ENCODE peak calls at places on chromosomes 5 and 9, in five cellular contexts. One of them, this sample, is unnamed.

GRCh38 chr9:77384406-77384805 is 207.1 kb downstream of the VPS13A start:
- DNase-seq in fibroblast of lung: peak; percentile 90
- DNase-seq in endodermal cell: no peak
- DNase-seq in neural progenitor cell: no peak
- DNase-seq in H9: no peak
- DNase-seq in this sample: no peak

GRCh38 chr5:27290166-27290565 is 251.8 kb upstream of the CDH9 start:
- DNase-seq in fibroblast of lung: no peak
- DNase-seq in endodermal cell: no peak
- DNase-seq in H9: no peak
- DNase-seq in neural progenitor cell: no peak
- DNase-seq in this sample: no peak

GRCh38 chr5:54457094-54457531 is 1.6 kb downstream of the HSPB3 start:
- DNase-seq in neural progenitor cell: no peak
- DNase-seq in endodermal cell: no peak
- DNase-seq in fibroblast of lung: peak; percentile 82
- DNase-seq in H9: no peak
- DNase-seq in this sample: no peak

GRCh38 chr9:69671291-69671903 is 774 bp downstream of the APBA1 start:
- DNase-seq in fibroblast of lung: no peak
- DNase-seq in neural progenitor cell: no peak
- DNase-seq in H9: no peak
- DNase-seq in endodermal cell: no peak
- DNase-seq in this sample: no peak

GRCh38 chr5:123454236-123454911 is 31.2 kb upstream of the CEP120 start:
- DNase-seq in neural progenitor cell: no peak
- DNase-seq in H9: no peak
- DNase-seq in fibroblast of lung: peak; percentile 35
- DNase-seq in endodermal cell: no peak
- DNase-seq in this sample: no peak

GRCh38 chr9:134390537-134390936 is 64.3 kb downstream of the RXRA start:
- DNase-seq in H9: no peak
- DNase-seq in endodermal cell: no peak
- DNase-seq in neural progenitor cell: no peak
- DNase-seq in fibroblast of lung: no peak
- DNase-seq in this sample: no peak

GRCh38 chr5:127839496-127840197 is 136.5 kb downstream of the CCDC192 start:
- DNase-seq in H9: no peak
- DNase-seq in neural progenitor cell: no peak
- DNase-seq in fibroblast of lung: peak; percentile 60
- DNase-seq in endodermal cell: no peak
- DNase-seq in this sample: no peak

GRCh38 chr9:135061441-135061840 is 26.0 kb upstream of the OLFM1 start:
- DNase-seq in endodermal cell: peak; percentile 11
- DNase-seq in neural progenitor cell: no peak
- DNase-seq in fibroblast of lung: no peak
- DNase-seq in H9: peak; percentile 3
- DNase-seq in this sample: no peak

GRCh38 chr5:68444833-68445232 is 229.3 kb downstream of the PIK3R1 start:
- DNase-seq in H9: no peak
- DNase-seq in endodermal cell: no peak
- DNase-seq in neural progenitor cell: no peak
- DNase-seq in fibroblast of lung: no peak
- DNase-seq in this sample: no peak

GRCh38 chr5:10297646-10298204 is 10.0 kb downstream of the CMBL start:
- DNase-seq in H9: no peak
- DNase-seq in fibroblast of lung: no peak
- DNase-seq in neural progenitor cell: no peak
- DNase-seq in endodermal cell: no peak
- DNase-seq in this sample: no peak

GRCh38 chr5:111743993-111744392 is 13.0 kb downstream of the NREP start:
- DNase-seq in endodermal cell: no peak
- DNase-seq in fibroblast of lung: no peak
- DNase-seq in neural progenitor cell: no peak
- DNase-seq in H9: no peak
- DNase-seq in this sample: no peak

GRCh38 chr9:93170571-93170970 is 13.4 kb upstream of the WNK2 start:
- DNase-seq in neural progenitor cell: no peak
- DNase-seq in fibroblast of lung: no peak
- DNase-seq in endodermal cell: no peak
- DNase-seq in H9: no peak
- DNase-seq in this sample: no peak

GRCh38 chr5:150142189-150142788 is 13.4 kb downstream of the PDGFRB start:
- DNase-seq in endodermal cell: no peak
- DNase-seq in fibroblast of lung: no peak
- DNase-seq in H9: no peak
- DNase-seq in neural progenitor cell: no peak
- DNase-seq in this sample: no peak
- H3K9ac ChIP-seq in endodermal cell: no peak overlapping the region
- H3K9ac ChIP-seq in fibroblast of lung: peak overlapping the region; percentile 67
- H3K9ac ChIP-seq in H9: no peak overlapping the region
- H3K9ac ChIP-seq in neural progenitor cell: no peak overlapping the region
- H3K9ac ChIP-seq in this sample: no peak overlapping the region

DNA sequence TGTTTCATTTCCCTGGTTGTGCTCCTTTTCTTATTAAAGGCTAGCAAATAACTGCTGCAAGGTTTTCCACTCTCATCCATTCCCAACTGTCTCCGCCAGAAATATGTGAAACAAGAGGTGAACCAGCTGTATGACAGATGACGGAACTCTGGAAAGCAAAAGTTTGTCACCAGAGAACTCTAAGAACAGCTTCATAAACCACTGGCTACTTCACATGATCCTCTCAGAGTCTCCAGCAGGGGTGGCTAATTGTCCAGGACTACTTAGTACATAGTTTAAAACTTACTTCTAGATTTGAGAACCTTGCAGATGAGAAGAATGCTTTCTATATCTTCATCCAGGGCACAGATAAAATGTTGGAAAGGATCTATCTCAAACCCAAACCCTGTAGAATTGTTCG is 195.8 kb upstream of the RAD23B start:
- DNase-seq in endodermal cell: no peak
- DNase-seq in neural progenitor cell: no peak
- DNase-seq in H9: no peak
- DNase-seq in fibroblast of lung: peak; percentile 6
- DNase-seq in this sample: no peak
- TF ChIP-seq CTCF in endodermal cell: peak; percentile 31
- TF ChIP-seq CTCF in neural progenitor cell: no peak
- TF ChIP-seq CTCF in H9: peak; percentile 16
- TF ChIP-seq CTCF in fibroblast of lung: no peak
- TF ChIP-seq CTCF in this sample: peak; percentile 16

GRCh38 chr5:92337772-92338234 is 954.7 kb upstream of the ARRDC3 start:
- DNase-seq in neural progenitor cell: no peak
- DNase-seq in fibroblast of lung: peak; percentile 67
- DNase-seq in H9: no peak
- DNase-seq in endodermal cell: no peak
- DNase-seq in this sample: no peak
- H3K9ac ChIP-seq in neural progenitor cell: no peak overlapping the region
- H3K9ac ChIP-seq in fibroblast of lung: no peak overlapping the region
- H3K9ac ChIP-seq in H9: no peak overlapping the region
- H3K9ac ChIP-seq in endodermal cell: no peak overlapping the region
- H3K9ac ChIP-seq in this sample: no peak overlapping the region

GRCh38 chr5:141960018-141960417 is 2.0 kb upstream of the PCDH12 start:
- DNase-seq in fibroblast of lung: no peak
- DNase-seq in neural progenitor cell: peak; percentile 33
- DNase-seq in H9: no peak
- DNase-seq in endodermal cell: no peak
- DNase-seq in this sample: no peak
- TF ChIP-seq CTCF in fibroblast of lung: peak; percentile 31
- TF ChIP-seq CTCF in neural progenitor cell: no peak
- TF ChIP-seq CTCF in H9: peak; percentile 30
- TF ChIP-seq CTCF in endodermal cell: no peak
- TF ChIP-seq CTCF in this sample: peak; percentile 58

GRCh38 chr9:94991961-94992907 is 265.7 kb downstream of the AOPEP start:
- DNase-seq in endodermal cell: no peak
- DNase-seq in neural progenitor cell: no peak
- DNase-seq in fibroblast of lung: no peak
- DNase-seq in H9: no peak
- DNase-seq in this sample: no peak
- H3K9ac ChIP-seq in endodermal cell: no peak overlapping the region
- H3K9ac ChIP-seq in neural progenitor cell: no peak overlapping the region
- H3K9ac ChIP-seq in fibroblast of lung: no peak overlapping the region
- H3K9ac ChIP-seq in H9: no peak overlapping the region
- H3K9ac ChIP-seq in this sample: no peak overlapping the region

This sample was measured in HCT116.